ENCODE peak calls at places on chromosomes 4 and X, in seven cellular contexts. B, F, R, W, A, C and T are unnamed samples.

GRCh38 chr4:180823116-180823515 is 1420.1 kb upstream of the TENM3 start:
- DNase-seq in B (peak; percentile 48), F (no peak), R (no peak), W (no peak), A (no peak), C (no peak), T (no peak)

GRCh38 chrX:17380221-17380620 is 5.2 kb downstream of the NHS start:
- DNase-seq in B (no peak), F (no peak), R (no peak), W (no peak), A (peak; percentile 26), C (no peak), T (no peak)

GRCh38 chrX:12080265-12080664 is 58.0 kb upstream of the FRMPD4 start:
- DNase-seq in B (peak; percentile 23), F (peak; percentile 9), R (peak; percentile 26), W (peak; percentile 71), A (peak; percentile 46), C (peak; percentile 52), T (no peak)

GRCh38 chr4:122766950-122767349 is 34.4 kb downstream of the BBS12 start:
- DNase-seq in B (no peak), F (no peak), R (no peak), W (no peak), A (no peak), C (no peak), T (no peak)

GRCh38 chr4:24775209-24775608 is 20.2 kb upstream of the SOD3 start:
- DNase-seq in B (peak; percentile 37), F (no peak), R (no peak), W (peak; percentile 48), A (no peak), C (no peak), T (peak; percentile 23)

GRCh38 chr4:128810331-128810870 is 901 bp downstream of the JADE1 start:
- DNase-seq in B (no peak), F (peak; percentile 74), R (no peak), W (peak; percentile 13), A (no peak), C (peak; percentile 23), T (peak; percentile 92)

GRCh38 chrX:9919632-9920172 is 47.5 kb upstream of the CLDN34 start:
- DNase-seq in B (no peak), F (no peak), R (no peak), W (no peak), A (no peak), C (no peak), T (no peak)

GRCh38 chrX:19799319-19800182 is 87.8 kb downstream of the SH3KBP1 start:
- DNase-seq in B (peak; percentile 69), F (peak; percentile 61), R (no peak), W (no peak), A (no peak), C (no peak), T (no peak)

GRCh38 chrX:128518508-128518907 is 466.3 kb upstream of the ACTRT1 start:
- DNase-seq in B (no peak), F (peak; percentile 4), R (no peak), W (peak; percentile 41), A (peak; percentile 7), C (peak; percentile 29), T (peak; percentile 19)

GRCh38 chrX:39874202-39874816 is 223.4 kb downstream of the BCOR start:
- DNase-seq in B (no peak), F (no peak), R (no peak), W (peak; percentile 74), A (peak; percentile 54), C (no peak), T (no peak)

GRCh38 chr4:34181891-34182290 is 2062.4 kb downstream of the ARAP2 start:
- DNase-seq in B (peak; percentile 49), F (no peak), R (no peak), W (peak; percentile 69), A (peak; percentile 63), C (no peak), T (no peak)

GRCh38 chrX:123590842-123591491 is 141.9 kb downstream of the THOC2 start:
- DNase-seq in B (peak; percentile 59), F (no peak), R (no peak), W (peak; percentile 45), A (peak; percentile 32), C (no peak), T (peak; percentile 35)

GRCh38 chr4:52823478-52824092 is 38.5 kb upstream of the RASL11B start:
- DNase-seq in B (peak; percentile 82), F (no peak), R (no peak), W (peak; percentile 96), A (peak; percentile 92), C (no peak), T (no peak)

GRCh38 chr4:47913328-47913727 is 1.1 kb downstream of the NFXL1 start:
- DNase-seq in B (peak; percentile 66), F (peak; percentile 10), R (no peak), W (peak; percentile 59), A (peak; percentile 51), C (peak; percentile 7), T (peak; percentile 75)

GRCh38 chr4:156118821-156119220 is 165.2 kb upstream of the CTSO start:
- DNase-seq in B (no peak), F (no peak), R (no peak), W (no peak), A (no peak), C (no peak), T (no peak)

GRCh38 chr4:170374770-170375169 is 285.0 kb upstream of the AADAT start:
- DNase-seq in B (no peak), F (peak; percentile 32), R (peak; percentile 73), W (peak; percentile 46), A (peak; percentile 45), C (peak; percentile 50), T (peak; percentile 31)

GRCh38 chr4:98608343-98608742 is 50.1 kb downstream of the TSPAN5 start:
- DNase-seq in B (no peak), F (no peak), R (no peak), W (no peak), A (no peak), C (no peak), T (no peak)

GRCh38 chr4:112082954-112083586 is 62.2 kb upstream of the FAM241A start:
- DNase-seq in B (peak; percentile 94), F (no peak), R (no peak), W (peak; percentile 97), A (peak; percentile 94), C (no peak), T (peak; percentile 51)

GRCh38 chr4:159425749-159426376 is 323.0 kb downstream of the RAPGEF2 start:
- DNase-seq in B (no peak), F (no peak), R (no peak), W (no peak), A (no peak), C (no peak), T (no peak)

GRCh38 chr4:69497081-69497480 is 1.4 kb upstream of the UGT2B4 start:
- DNase-seq in B (peak; percentile 92), F (no peak), R (no peak), W (peak; percentile 86), A (peak; percentile 24), C (no peak), T (no peak)

GRCh38 chrX:47231167-47231566 is 1.6 kb upstream of the USP11 start:
- DNase-seq in B (no peak), F (no peak), R (no peak), W (no peak), A (peak; percentile 14), C (no peak), T (no peak)

GRCh38 chrX:6383911-6384310 is 151.0 kb downstream of the VCX3A start:
- DNase-seq in B (no peak), F (no peak), R (no peak), W (no peak), A (no peak), C (peak; percentile 36), T (no peak)

GRCh38 chrX:24900234-24900633 is 115.5 kb downstream of the ARX start:
- DNase-seq in B (no peak), F (no peak), R (no peak), W (no peak), A (no peak), C (no peak), T (no peak)

GRCh38 chrX:29535212-29536162 is 679.9 kb upstream of the MAGEB2 start:
- DNase-seq in B (peak; percentile 21), F (no peak), R (no peak), W (peak; percentile 58), A (peak; percentile 19), C (no peak), T (no peak)

GRCh38 chrX:120560842-120561633 is at the start of gene CUL4B:
- DNase-seq in B (peak; percentile 94), F (peak; percentile 90), R (peak; percentile 92), W (peak; percentile 93), A (peak; percentile 89), C (peak; percentile 94), T (peak; percentile 91)

GRCh38 chr4:168604496-168605373 is 107.9 kb downstream of the PALLD start:
- DNase-seq in B (peak; percentile 96), F (no peak), R (no peak), W (peak; percentile 87), A (peak; percentile 91), C (peak; percentile 90), T (no peak)

GRCh38 chr4:88753658-88754431 is 56.2 kb upstream of the NAP1L5 start:
- DNase-seq in B (no peak), F (no peak), R (no peak), W (no peak), A (no peak), C (no peak), T (no peak)

GRCh38 chr4:116866116-116866515 is 219.3 kb downstream of the TRAM1L1 start:
- DNase-seq in B (peak; percentile 65), F (no peak), R (no peak), W (no peak), A (no peak), C (no peak), T (no peak)

GRCh38 chr4:7264694-7265093 is 72.4 kb downstream of the SORCS2 start:
- DNase-seq in B (no peak), F (no peak), R (no peak), W (no peak), A (no peak), C (no peak), T (no peak)

GRCh38 chr4:152661649-152662048 is 18.1 kb downstream of the TMEM154 start:
- DNase-seq in B (no peak), F (peak; percentile 35), R (no peak), W (no peak), A (no peak), C (no peak), T (no peak)
- H3K27ac ChIP-seq in B (no peak overlapping the region), F (peak overlapping the region; percentile 98), R (no peak overlapping the region), W (no peak overlapping the region), A (no peak overlapping the region), C (no peak overlapping the region), T (no peak overlapping the region)

GRCh38 chr4:154332681-154333421 is 158.7 kb downstream of the DCHS2 start:
- DNase-seq in B (peak; percentile 0), F (no peak), R (peak; percentile 88), W (no peak), A (no peak), C (peak; percentile 87), T (no peak)
- TF ChIP-seq CTCF in B (peak; percentile 1), F (no peak), R (no peak), W (no peak), A (no peak), C (peak; percentile 33), T (no peak)

DNA sequence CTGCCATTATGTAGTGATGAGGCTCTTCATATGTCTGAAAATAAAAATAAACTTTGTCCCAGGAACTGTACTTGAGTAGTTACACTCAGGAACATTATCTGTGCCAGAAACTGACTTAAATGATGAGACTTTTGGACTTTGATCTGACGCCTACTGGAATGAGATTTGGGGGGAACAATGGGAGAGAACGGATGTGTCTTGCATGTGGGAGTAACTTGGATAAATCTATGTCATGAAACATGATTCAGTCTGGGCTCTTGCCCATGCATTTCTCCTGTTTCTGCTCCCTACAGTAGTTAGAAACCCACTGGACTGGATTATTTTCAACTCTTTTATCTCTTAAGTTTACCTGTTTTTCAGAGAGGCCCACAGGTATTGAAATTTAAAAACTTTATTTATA is 2351.4 kb downstream of the PCDH7 start:
- DNase-seq in B (peak; percentile 59), F (no peak), R (no peak), W (no peak), A (no peak), C (no peak), T (peak; percentile 11)
- H2AFZ ChIP-seq in B (no peak overlapping the region), F (no peak overlapping the region), R (no peak overlapping the region), W (no peak overlapping the region), A (no peak overlapping the region), C (no peak overlapping the region), T (no peak overlapping the region)

GRCh38 chr4:42638993-42639392 is 17.9 kb downstream of the ATP8A1 start:
- DNase-seq in B (no peak), F (peak; percentile 87), R (no peak), W (no peak), A (no peak), C (no peak), T (no peak)
- H3K27ac ChIP-seq in B (no peak overlapping the region), F (peak overlapping the region; percentile 99), R (no peak overlapping the region), W (no peak overlapping the region), A (no peak overlapping the region), C (no peak overlapping the region), T (no peak overlapping the region)